ENCODE peak calls at places on chromosomes 16 and 17, in nine cellular contexts. X, K, V, A, H, S, F, Y and P are unnamed samples.

GRCh38 chr17:7947651-7948050 is 15.6 kb downstream of the CNTROB start:
- DNase-seq in A (peak), X (no peak), H (no peak), K (no peak), F (no peak), V (no peak), S (no peak), Y (no peak), P (no peak)

GRCh38 chr16:3131755-3132377 is 3.0 kb upstream of the ZNF213 start:
- DNase-seq in Y (peak), X (no peak), F (peak), S (no peak), H (peak), A (peak), K (no peak), V (no peak), P (no peak)

GRCh38 chr17:82734987-82735866 is at the start of gene FN3K:
- DNase-seq in S (no peak), H (peak), Y (peak), F (peak), V (peak), K (no peak), X (no peak), A (peak), P (no peak)

GRCh38 chr16:11394593-11394960 is 49.3 kb downstream of the RMI2 start:
- DNase-seq in F (peak), H (no peak), X (no peak), Y (no peak), K (no peak), S (peak), A (no peak), V (no peak), P (no peak)

GRCh38 chr17:29565643-29566472 is 979 bp downstream of the ABHD15 start:
- DNase-seq in V (no peak), X (no peak), K (no peak), A (no peak), F (peak), S (peak), H (no peak), Y (peak), P (peak)

GRCh38 chr16:59593256-59593655 is 859.1 kb upstream of the GOT2 start:
- DNase-seq in F (no peak), K (no peak), S (no peak), Y (no peak), A (peak), X (peak), H (peak), V (peak), P (no peak)

GRCh38 chr17:77959926-77960521 is 1.5 kb downstream of the TNRC6C start:
- DNase-seq in H (peak), K (no peak), F (no peak), A (peak), X (no peak), Y (peak), S (no peak), V (no peak), P (no peak)

GRCh38 chr17:57916925-57917858 is 38.0 kb downstream of the CUEDC1 start:
- DNase-seq in K (no peak), A (no peak), S (no peak), F (no peak), H (peak), Y (peak), V (no peak), X (no peak), P (no peak)

GRCh38 chr16:74438492-74438979 is 17.3 kb upstream of the CLEC18B start:
- DNase-seq in F (no peak), S (no peak), K (no peak), V (no peak), H (no peak), Y (no peak), A (no peak), X (no peak), P (no peak)

GRCh38 chr17:29090746-29091395 is 47.9 kb downstream of the PIPOX start:
- DNase-seq in K (no peak), Y (peak), S (no peak), A (no peak), X (no peak), V (no peak), H (no peak), F (no peak), P (no peak)

GRCh38 chr17:72063756-72064461 is 56.9 kb upstream of the SOX9 start:
- DNase-seq in A (no peak), X (no peak), K (no peak), V (peak), H (no peak), S (no peak), Y (no peak), F (no peak), P (no peak)

GRCh38 chr17:2102931-2103398 is 48.1 kb downstream of the HIC1 start:
- DNase-seq in S (no peak), V (peak), Y (no peak), X (no peak), K (no peak), F (no peak), H (peak), A (peak), P (no peak)

GRCh38 chr17:77451894-77452852 is 311.4 kb downstream of the SEC14L1 start:
- DNase-seq in A (peak), F (peak), X (peak), H (peak), Y (no peak), S (no peak), V (peak), K (no peak), P (no peak)

GRCh38 chr16:1169285-1170075 is 16.6 kb downstream of the CACNA1H start:
- DNase-seq in K (no peak), S (no peak), V (no peak), H (no peak), F (no peak), A (no peak), Y (no peak), X (no peak), P (no peak)

GRCh38 chr16:11200523-11201063 is 55.4 kb downstream of the SOCS1 start:
- DNase-seq in F (no peak), H (no peak), K (no peak), X (no peak), A (no peak), Y (no peak), S (no peak), V (no peak), P (no peak)

GRCh38 chr17:83031321-83031945 is 48.0 kb upstream of the METRNL start:
- DNase-seq in X (no peak), K (no peak), V (no peak), Y (no peak), H (no peak), F (no peak), S (no peak), A (no peak), P (peak)

GRCh38 chr17:14300628-14301278 is at the start of gene HS3ST3B1:
- DNase-seq in X (peak), V (peak), H (peak), A (peak), K (peak), S (peak), Y (peak), F (peak), P (peak)

GRCh38 chr17:82097187-82097918 is 683 bp downstream of the FASN start:
- DNase-seq in S (no peak), V (peak), H (peak), A (peak), X (peak), Y (peak), F (peak), K (peak), P (no peak)

GRCh38 chr17:77741109-77741508 is 217.4 kb upstream of the TNRC6C start:
- DNase-seq in S (no peak), H (peak), Y (no peak), V (no peak), A (no peak), K (no peak), F (peak), X (no peak), P (peak)

GRCh38 chr16:11359370-11359769 is 14.1 kb downstream of the RMI2 start:
- DNase-seq in F (peak), V (peak), A (peak), H (peak), X (peak), K (no peak), Y (no peak), S (no peak), P (no peak)